ENCODE peak calls at places on chromosomes 2 and 18, in ten cellular contexts. T, Z, O, Q, G, J, B, C, M and A are unnamed samples.
A peak's percentile ranks its signal among the peaks of the same experiment; 100 is the strongest.

GRCh38 chr18:76448262-76449109 is 46.6 kb downstream of the ZNF516 start:
- DNase-seq in T (peak; percentile 61), Z (peak; percentile 35), O (no peak), Q (peak; percentile 44), G (peak; percentile 90), J (no peak), B (no peak), C (no peak), M (no peak), A (no peak)

GRCh38 chr18:74857901-74858300 is 260.2 kb downstream of the ZNF407 start:
- DNase-seq in T (no peak), Z (no peak), O (no peak), Q (no peak), G (no peak), J (no peak), B (no peak), C (no peak), M (no peak), A (no peak)

GRCh38 chr2:239396881-239397681 is 3.7 kb downstream of the HDAC4 start:
- DNase-seq in T (peak; percentile 55), Z (no peak), O (peak; percentile 59), Q (peak; percentile 58), G (no peak), J (no peak), B (no peak), C (peak; percentile 10), M (peak; percentile 57), A (no peak)

GRCh38 chr18:11293794-11294193 is 144.4 kb upstream of the PIEZO2 start:
- DNase-seq in T (no peak), Z (no peak), O (no peak), Q (no peak), G (no peak), J (no peak), B (no peak), C (no peak), M (no peak), A (no peak)

GRCh38 chr2:165868211-165868610 is 74.2 kb upstream of the GALNT3 start:
- DNase-seq in T (no peak), Z (no peak), O (no peak), Q (no peak), G (no peak), J (no peak), B (peak; percentile 14), C (no peak), M (no peak), A (no peak)

GRCh38 chr2:100513650-100514049 is 43.4 kb downstream of the NMS start:
- DNase-seq in T (no peak), Z (no peak), O (no peak), Q (no peak), G (peak; percentile 56), J (no peak), B (no peak), C (no peak), M (no peak), A (no peak)

GRCh38 chr2:151782378-151783132 is 45.7 kb downstream of the ARL5A start:
- DNase-seq in T (no peak), Z (no peak), O (no peak), Q (no peak), G (peak; percentile 26), J (no peak), B (no peak), C (no peak), M (no peak), A (no peak)

GRCh38 chr18:21762181-21762772 is 21.7 kb downstream of the MIB1 start:
- DNase-seq in T (no peak), Z (no peak), O (no peak), Q (no peak), G (no peak), J (no peak), B (no peak), C (no peak), M (no peak), A (no peak)

GRCh38 chr2:26487192-26487591 is 9.3 kb upstream of the OTOF start:
- DNase-seq in T (no peak), Z (no peak), O (no peak), Q (no peak), G (no peak), J (no peak), B (no peak), C (no peak), M (no peak), A (no peak)

GRCh38 chr2:26485099-26485498 is 7.2 kb upstream of the OTOF start:
- DNase-seq in T (no peak), Z (no peak), O (no peak), Q (no peak), G (no peak), J (no peak), B (no peak), C (no peak), M (no peak), A (no peak)

GRCh38 chr2:26484579-26484978 is 6.7 kb upstream of the OTOF start:
- DNase-seq in T (no peak), Z (no peak), O (no peak), Q (no peak), G (no peak), J (no peak), B (no peak), C (no peak), M (no peak), A (no peak)

GRCh38 chr2:26486789-26487188 is 8.9 kb upstream of the OTOF start:
- DNase-seq in T (no peak), Z (no peak), O (no peak), Q (no peak), G (no peak), J (no peak), B (no peak), C (no peak), M (no peak), A (no peak)

GRCh38 chr2:26485725-26486418 is 7.9 kb upstream of the OTOF start:
- DNase-seq in T (no peak), Z (no peak), O (no peak), Q (no peak), G (no peak), J (no peak), B (no peak), C (no peak), M (no peak), A (no peak)
- H3K27ac ChIP-seq in T (no peak overlapping the region), Z (no peak overlapping the region), O (no peak overlapping the region), Q (no peak overlapping the region), G (no peak overlapping the region), J (no peak overlapping the region), B (no peak overlapping the region), C (no peak overlapping the region), M (no peak overlapping the region), A (no peak overlapping the region)

GRCh38 chr2:237682151-237682550 is 54.8 kb downstream of the LRRFIP1 start:
- DNase-seq in T (peak; percentile 63), Z (no peak), O (no peak), Q (no peak), G (no peak), J (no peak), B (no peak), C (no peak), M (no peak), A (no peak)

GRCh38 chr2:237682901-237683670 is 55.7 kb downstream of the LRRFIP1 start:
- DNase-seq in T (peak; percentile 56), Z (peak; percentile 66), O (peak; percentile 49), Q (peak; percentile 72), G (no peak), J (no peak), B (no peak), C (no peak), M (no peak), A (no peak)

GRCh38 chr2:237677951-237678481 is 50.6 kb downstream of the LRRFIP1 start:
- DNase-seq in T (peak; percentile 86), Z (peak; percentile 91), O (peak; percentile 66), Q (no peak), G (peak; percentile 92), J (no peak), B (peak; percentile 60), C (no peak), M (no peak), A (no peak)

GRCh38 chr2:237685408-237685807 is 58.0 kb downstream of the LRRFIP1 start:
- DNase-seq in T (peak; percentile 60), Z (peak; percentile 61), O (no peak), Q (no peak), G (no peak), J (no peak), B (no peak), C (no peak), M (no peak), A (no peak)

DNA sequence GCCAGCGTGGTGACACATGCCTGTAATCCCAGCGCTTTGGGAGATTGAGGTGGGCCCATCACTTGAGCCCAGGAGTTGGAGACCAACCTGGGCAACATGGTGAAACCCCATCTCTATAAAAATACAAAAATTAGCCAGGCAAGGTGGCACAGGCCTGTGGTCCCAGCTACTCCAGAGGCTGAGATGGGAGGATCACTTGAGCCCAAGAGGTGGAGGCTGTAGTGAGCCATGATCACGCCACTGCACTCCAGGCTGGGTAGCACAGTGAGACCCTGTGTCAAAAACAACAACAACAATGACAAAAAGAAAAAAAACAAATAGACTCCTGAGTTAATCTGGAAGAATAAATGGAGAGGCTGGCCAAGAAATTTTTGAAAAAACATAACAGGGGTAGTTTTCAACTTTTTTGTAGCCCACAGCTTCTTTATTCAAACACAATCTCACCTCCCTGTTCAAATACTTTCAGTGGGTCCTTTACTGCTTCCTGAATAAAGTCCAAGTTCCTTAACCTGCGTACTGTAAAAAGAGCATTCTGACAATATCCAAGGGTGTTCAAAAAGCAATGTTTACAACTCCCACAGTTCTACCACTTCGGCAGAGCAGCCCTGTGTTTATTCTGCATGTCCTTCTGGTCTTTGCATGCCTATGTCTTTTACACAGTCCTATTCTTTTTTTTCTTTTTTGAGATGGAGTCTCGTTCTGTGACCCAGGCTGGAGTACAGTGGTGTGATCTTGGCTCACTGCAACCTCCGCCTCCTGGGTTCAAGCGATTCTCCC is 53.5 kb downstream of the LRRFIP1 start:
- DNase-seq in T (no peak), Z (no peak), O (no peak), Q (no peak), G (no peak), J (no peak), B (no peak), C (no peak), M (no peak), A (no peak)
- H3K27ac ChIP-seq in T (peak overlapping the region; percentile 41), Z (no peak overlapping the region), O (no peak overlapping the region), Q (peak overlapping the region; percentile 28), G (no peak overlapping the region), J (no peak overlapping the region), B (no peak overlapping the region), C (no peak overlapping the region), M (no peak overlapping the region), A (no peak overlapping the region)

GRCh38 chr2:36477744-36478143 is 120.2 kb downstream of the FEZ2 start:
- DNase-seq in T (no peak), Z (no peak), O (no peak), Q (no peak), G (peak; percentile 75), J (no peak), B (peak; percentile 63), C (no peak), M (no peak), A (no peak)
- H3K27ac ChIP-seq in T (peak overlapping the region; percentile 70), Z (no peak overlapping the region), O (no peak overlapping the region), Q (peak overlapping the region; percentile 39), G (peak overlapping the region; percentile 73), J (no peak overlapping the region), B (peak overlapping the region; percentile 82), C (no peak overlapping the region), M (no peak overlapping the region), A (peak overlapping the region; percentile 84)

DNA sequence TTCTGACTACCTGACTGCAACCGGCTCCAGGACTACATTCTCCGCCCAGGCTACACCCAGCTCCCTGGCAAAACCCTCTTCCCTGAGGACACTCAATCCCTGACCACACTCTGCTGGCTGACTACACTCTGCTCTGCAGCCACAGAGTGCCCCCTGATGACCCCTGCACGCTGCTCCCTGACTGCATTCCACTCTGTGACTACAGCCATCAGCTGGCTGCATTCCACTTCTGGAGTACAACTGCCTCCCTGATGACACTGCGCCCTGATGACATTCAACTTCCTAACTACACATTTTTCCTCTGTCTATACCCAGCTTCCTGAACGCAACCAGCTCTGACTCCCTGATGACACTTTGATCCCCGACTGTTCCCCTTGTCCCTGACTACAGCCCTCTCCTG is 71.3 kb upstream of the NRXN1 start:
- DNase-seq in T (no peak), Z (no peak), O (peak; percentile 54), Q (peak; percentile 51), G (no peak), J (no peak), B (peak; percentile 21), C (peak; percentile 85), M (no peak), A (no peak)
- H3K27ac ChIP-seq in T (no peak overlapping the region), Z (no peak overlapping the region), O (no peak overlapping the region), Q (no peak overlapping the region), G (no peak overlapping the region), J (no peak overlapping the region), B (no peak overlapping the region), C (peak overlapping the region; percentile 59), M (no peak overlapping the region), A (no peak overlapping the region)